ENCODE peak calls at places on chromosomes 5 and 9, in five cellular contexts. Q is esophagus squamous epithelium; I is activated naive CD4-positive, alpha-beta T cell; N is lung; O is GM23338. V is an unnamed sample.

GRCh38 chr5:137036630-137037029 is 462.5 kb downstream of the SPOCK1 start:
- DNase-seq in I (no peak), Q (no peak), N (no peak), O (peak), V (peak)

GRCh38 chr5:42951847-42952411 is 88.2 kb downstream of the ANXA2R start:
- DNase-seq in O (peak), Q (no peak), N (no peak), I (no peak), V (no peak)

GRCh38 chr5:34609951-34610431 is 46.1 kb upstream of the RAI14 start:
- DNase-seq in I (no peak), O (peak), N (no peak), Q (no peak), V (no peak)

GRCh38 chr5:175335691-175336090 is 108.3 kb downstream of the DRD1 start:
- DNase-seq in I (no peak), N (no peak), O (no peak), Q (no peak), V (no peak)

GRCh38 chr9:124914753-124915405 is 26.0 kb downstream of the GOLGA1 start:
- DNase-seq in O (no peak), N (no peak), I (no peak), Q (no peak), V (no peak)

GRCh38 chr5:360277-361027 is 38.9 kb downstream of the AHRR start:
- DNase-seq in I (no peak), O (no peak), Q (no peak), N (peak), V (no peak)

GRCh38 chr5:133658327-133658726 is 46.0 kb upstream of the FSTL4 start:
- DNase-seq in N (no peak), O (no peak), I (no peak), Q (no peak), V (no peak)

GRCh38 chr5:83965431-83965830 is 244.8 kb upstream of the HAPLN1 start:
- DNase-seq in N (no peak), O (no peak), I (no peak), Q (no peak), V (no peak)

GRCh38 chr5:103243665-103244064 is 14.9 kb upstream of the MACIR start:
- DNase-seq in I (no peak), N (no peak), Q (no peak), O (no peak), V (no peak)

GRCh38 chr9:133454943-133455673 is 4.7 kb upstream of the CACFD1 start:
- DNase-seq in I (no peak), Q (no peak), N (no peak), O (no peak), V (no peak)

GRCh38 chr5:170293273-170293672 is 4.3 kb downstream of the LCP2 start:
- DNase-seq in N (peak), O (no peak), I (no peak), Q (peak), V (no peak)

GRCh38 chr5:89105171-89105695 is 222.2 kb upstream of the MEF2C start:
- DNase-seq in I (no peak), O (no peak), N (no peak), Q (no peak), V (no peak)

GRCh38 chr5:17129093-17129492 is 88.3 kb upstream of the BASP1 start:
- DNase-seq in N (no peak), I (no peak), O (no peak), Q (no peak), V (no peak)

GRCh38 chr9:129200255-129200654 is 22.2 kb upstream of the IER5L start:
- DNase-seq in I (no peak), N (no peak), O (no peak), Q (no peak), V (no peak)

GRCh38 chr5:77900691-77901090 is 124.6 kb upstream of the TBCA start:
- DNase-seq in O (no peak), N (no peak), I (no peak), Q (no peak), V (no peak)

GRCh38 chr5:9222054-9222738 is 323.7 kb downstream of the SEMA5A start:
- DNase-seq in O (peak), N (no peak), I (no peak), Q (no peak), V (no peak)

GRCh38 chr5:91217859-91218258 is 165.3 kb downstream of the ARRDC3 start:
- DNase-seq in Q (no peak), O (no peak), I (no peak), N (no peak), V (no peak)

GRCh38 chr9:72443855-72444254 is 77.6 kb upstream of the TMC1 start:
- DNase-seq in O (no peak), I (no peak), Q (no peak), N (no peak), V (no peak)

GRCh38 chr9:124218438-124219289 is 39.1 kb upstream of the NEK6 start:
- DNase-seq in Q (no peak), O (no peak), I (no peak), N (peak), V (no peak)

GRCh38 chr9:134484479-134484878 is 157.1 kb upstream of the COL5A1 start:
- DNase-seq in Q (no peak), I (no peak), N (no peak), O (no peak), V (no peak)

GRCh38 chr9:130872058-130872453 is 24.6 kb downstream of the QRFP start:
- DNase-seq in I (no peak), O (no peak), Q (no peak), N (no peak), V (no peak)

GRCh38 chr5:151274666-151275065 is 21.7 kb downstream of the GM2A start:
- DNase-seq in I (no peak), O (no peak), N (no peak), Q (no peak), V (no peak)

GRCh38 chr9:10230512-10230911 is 382.3 kb downstream of the PTPRD start:
- DNase-seq in I (no peak), O (no peak), N (no peak), Q (no peak), V (no peak)

GRCh38 chr5:172113036-172113435 is 75.0 kb downstream of the STK10 start:
- DNase-seq in I (no peak), Q (no peak), N (no peak), O (no peak), V (no peak)

GRCh38 chr9:31412081-31412480 is 972.4 kb upstream of the ACO1 start:
- DNase-seq in I (no peak), Q (no peak), O (peak), N (no peak), V (no peak)

GRCh38 chr9:117825609-117826347 is 121.6 kb downstream of the TLR4 start:
- DNase-seq in I (no peak), Q (no peak), O (no peak), N (no peak), V (no peak)

GRCh38 chr5:111461261-111461671 is 51.1 kb downstream of the STARD4 start:
- DNase-seq in O (peak), N (no peak), Q (no peak), I (no peak), V (peak)

GRCh38 chr5:170483701-170484458 is 19.9 kb upstream of the KCNIP1 start:
- DNase-seq in Q (no peak), I (no peak), N (no peak), O (no peak), V (peak)

GRCh38 chr9:121399883-121400607 is 30.0 kb upstream of the STOM start:
- DNase-seq in I (no peak), Q (no peak), O (peak), N (no peak), V (peak)

GRCh38 chr9:125749287-125749935 is 2.2 kb downstream of the PBX3 start:
- DNase-seq in Q (no peak), I (no peak), N (no peak), O (no peak), V (peak)

GRCh38 chr5:58455066-58455465 is 4.8 kb downstream of the PLK2 start:
- DNase-seq in O (no peak), Q (no peak), I (no peak), N (no peak), V (no peak)

GRCh38 chr5:114101153-114101552 is 260.7 kb upstream of the KCNN2 start:
- DNase-seq in N (no peak), O (peak), I (no peak), Q (no peak), V (no peak)